ENCODE peak calls at places on chromosomes 1 and 21, in eight cellular contexts. Z is sigmoid colon, H is body of pancreas, P is choroid plexus epithelial cell, U is PC-3, Q is GM12864, M is fibroblast of pulmonary artery, T is left ventricle myocardium inferior. S is an unnamed sample.

GRCh38 chr1:115068780-115069179 is 20.5 kb downstream of the TSPAN2 start:
- DNase-seq in Z (no peak), H (peak; percentile 49), P (no peak), U (no peak), Q (no peak), M (no peak), T (no peak), S (no peak)

GRCh38 chr1:231550448-231550781 is 21.9 kb downstream of the TSNAX start:
- DNase-seq in Z (no peak), H (peak; percentile 26), P (peak; percentile 47), U (peak; percentile 58), Q (no peak), M (peak; percentile 19), T (no peak), S (no peak)

GRCh38 chr1:218476385-218476784 is 131.2 kb downstream of the TGFB2 start:
- DNase-seq in Z (no peak), H (no peak), P (peak; percentile 96), U (peak; percentile 97), Q (no peak), M (peak; percentile 76), T (no peak), S (no peak)

GRCh38 chr1:8462298-8462946 is 144.5 kb downstream of the SLC45A1 start:
- DNase-seq in Z (no peak), H (no peak), P (no peak), U (no peak), Q (no peak), M (no peak), T (no peak), S (no peak)

GRCh38 chr1:24941566-24941965 is 11.5 kb upstream of the RUNX3 start:
- DNase-seq in Z (no peak), H (no peak), P (no peak), U (no peak), Q (no peak), M (no peak), T (no peak), S (no peak)

GRCh38 chr1:26797627-26798026 is 9.9 kb downstream of the PIGV start:
- DNase-seq in Z (no peak), H (no peak), P (no peak), U (no peak), Q (no peak), M (peak; percentile 45), T (no peak), S (no peak)

GRCh38 chr1:196180847-196181593 is 427.2 kb downstream of the KCNT2 start:
- DNase-seq in Z (no peak), H (no peak), P (peak; percentile 94), U (peak; percentile 83), Q (no peak), M (peak; percentile 97), T (no peak), S (no peak)

GRCh38 chr1:16608838-16609560 is 4.4 kb downstream of the NBPF1 start:
- DNase-seq in Z (peak; percentile 64), H (no peak), P (no peak), U (peak; percentile 11), Q (no peak), M (no peak), T (no peak), S (peak; percentile 67)

GRCh38 chr1:100530901-100531487 is 6.9 kb upstream of the GPR88 start:
- DNase-seq in Z (peak; percentile 81), H (no peak), P (peak; percentile 96), U (no peak), Q (peak; percentile 43), M (peak; percentile 95), T (no peak), S (no peak)

GRCh38 chr1:23444104-23444533 is 19.6 kb upstream of the TCEA3 start:
- DNase-seq in Z (peak; percentile 95), H (peak; percentile 30), P (peak; percentile 90), U (no peak), Q (no peak), M (peak; percentile 99), T (peak; percentile 55), S (peak; percentile 82)

GRCh38 chr1:110390096-110390495 is 730 bp downstream of the SLC16A4 start:
- DNase-seq in Z (peak; percentile 83), H (no peak), P (peak; percentile 91), U (no peak), Q (no peak), M (peak; percentile 59), T (peak; percentile 24), S (no peak)

GRCh38 chr1:43978551-43979260 is at the start of gene B4GALT2:
- DNase-seq in Z (no peak), H (peak; percentile 68), P (no peak), U (peak; percentile 38), Q (no peak), M (no peak), T (peak; percentile 55), S (no peak)

GRCh38 chr1:156515956-156516355 is 15.4 kb upstream of the MEF2D start:
- DNase-seq in Z (no peak), H (no peak), P (no peak), U (no peak), Q (no peak), M (no peak), T (no peak), S (no peak)

GRCh38 chr1:109201123-109201703 is 12.5 kb upstream of the SARS1 start:
- DNase-seq in Z (no peak), H (no peak), P (peak; percentile 91), U (peak; percentile 87), Q (no peak), M (peak; percentile 86), T (no peak), S (no peak)

GRCh38 chr1:155729031-155729898 is 40.4 kb downstream of the DAP3 start:
- DNase-seq in Z (peak; percentile 66), H (peak; percentile 65), P (peak; percentile 87), U (peak; percentile 85), Q (no peak), M (peak; percentile 85), T (no peak), S (no peak)

GRCh38 chr1:63975447-63975846 is 201.6 kb downstream of the ROR1 start:
- DNase-seq in Z (no peak), H (no peak), P (no peak), U (no peak), Q (no peak), M (no peak), T (no peak), S (no peak)

GRCh38 chr1:3049905-3050304 is 19.1 kb upstream of the PRDM16 start:
- DNase-seq in Z (peak; percentile 53), H (no peak), P (no peak), U (no peak), Q (no peak), M (no peak), T (no peak), S (peak; percentile 54)

GRCh38 chr1:34137411-34137810 is 27.6 kb downstream of the CSMD2 start:
- DNase-seq in Z (no peak), H (no peak), P (no peak), U (no peak), Q (no peak), M (no peak), T (no peak), S (peak; percentile 12)

GRCh38 chr1:65048325-65048724 is 82.0 kb upstream of the JAK1 start:
- DNase-seq in Z (no peak), H (no peak), P (no peak), U (no peak), Q (no peak), M (no peak), T (no peak), S (no peak)

GRCh38 chr21:46116846-46117585 is 19.1 kb downstream of the COL6A2 start:
- DNase-seq in Z (peak; percentile 63), H (peak; percentile 3), P (no peak), U (peak; percentile 39), Q (no peak), M (no peak), T (peak; percentile 10), S (peak; percentile 58)

GRCh38 chr1:153402226-153402625 is 11.4 kb upstream of the S100A8 start:
- DNase-seq in Z (no peak), H (no peak), P (no peak), U (no peak), Q (no peak), M (no peak), T (no peak), S (peak; percentile 24)

GRCh38 chr1:112904071-112904830 is 51.7 kb downstream of the SLC16A1 start:
- DNase-seq in Z (no peak), H (no peak), P (peak; percentile 81), U (peak; percentile 91), Q (peak; percentile 8), M (peak; percentile 69), T (no peak), S (no peak)

GRCh38 chr1:77412069-77412793 is 130.4 kb downstream of the AK5 start:
- DNase-seq in Z (no peak), H (no peak), P (peak; percentile 21), U (peak; percentile 92), Q (no peak), M (peak; percentile 73), T (no peak), S (no peak)

GRCh38 chr1:225921734-225922709 is 2.0 kb downstream of the PYCR2 start:
- DNase-seq in Z (no peak), H (peak; percentile 70), P (no peak), U (peak; percentile 91), Q (no peak), M (no peak), T (no peak), S (no peak)
- H3K4me3 ChIP-seq in Z (no peak overlapping the region), H (no peak overlapping the region), P (no peak overlapping the region), U (no peak overlapping the region), Q (no peak overlapping the region), M (no peak overlapping the region), T (no peak overlapping the region), S (no peak overlapping the region)

DNA sequence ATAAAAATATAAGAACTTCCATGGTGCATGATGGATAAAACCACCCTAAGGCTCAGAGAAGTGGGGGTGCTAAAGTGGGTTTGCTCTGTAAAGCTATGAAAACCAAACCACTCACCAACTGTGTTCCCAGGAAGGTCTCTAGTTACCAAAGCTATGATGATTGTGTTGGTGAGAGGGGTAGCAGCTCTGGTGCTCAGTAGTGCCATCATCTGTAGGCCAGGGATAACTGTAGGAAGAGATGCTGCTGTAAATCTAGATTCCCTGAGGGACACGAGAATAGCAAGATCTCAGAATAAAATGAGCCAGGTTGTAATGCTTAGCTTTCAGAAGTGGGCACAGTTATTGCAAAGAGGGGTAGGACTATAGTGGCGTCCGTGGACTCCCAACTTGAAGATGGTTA is 124.5 kb downstream of the GREM2 start:
- DNase-seq in Z (no peak), H (no peak), P (no peak), U (no peak), Q (no peak), M (no peak), T (no peak), S (no peak)
- TF ChIP-seq CTCF in Z (no peak), H (no peak), P (no peak), U (peak; percentile 20), Q (no peak), M (no peak), T (no peak), S (no peak)

GRCh38 chr1:20322825-20323612 is 32.3 kb downstream of the VWA5B1 start:
- DNase-seq in Z (no peak), H (no peak), P (peak; percentile 70), U (no peak), Q (no peak), M (peak; percentile 14), T (no peak), S (no peak)
- H3K4me3 ChIP-seq in Z (no peak overlapping the region), H (no peak overlapping the region), P (no peak overlapping the region), U (no peak overlapping the region), Q (no peak overlapping the region), M (no peak overlapping the region), T (no peak overlapping the region), S (no peak overlapping the region)

GRCh38 chr1:200090252-200091159 is 63.0 kb downstream of the NR5A2 start:
- DNase-seq in Z (no peak), H (no peak), P (no peak), U (peak; percentile 66), Q (no peak), M (no peak), T (no peak), S (no peak)
- TF ChIP-seq CTCF in Z (no peak), H (no peak), P (peak; percentile 43), U (peak; percentile 93), Q (peak; percentile 39), M (peak; percentile 31), T (peak; percentile 43), S (no peak)